ENCODE peak calls at places on chromosomes 16 and 17, in eight cellular contexts. G is stimulated activated CD4-positive, alpha-beta T cell treated with anti-CD3 and anti-CD28 coated beads, Interleukin-2, amount 100 ng/mL, for 48 hours; U is fibroblast of the conjunctiva; L is esophagus squamous epithelium; K is AG04449; C is AG08396; J is hypothalamus; N is IMR-90. T is an unnamed sample.
A peak's percentile ranks its signal among the peaks of the same experiment; 100 is the strongest.

GRCh38 chr16:10120953-10121352 is 61.3 kb downstream of the GRIN2A start:
- DNase-seq in K (no peak), U (no peak), G (no peak), C (no peak), N (no peak), L (no peak), J (no peak), T (no peak)

GRCh38 chr16:16083421-16084156 is 134.2 kb downstream of the ABCC1 start:
- DNase-seq in G (peak; percentile 36), N (peak; percentile 61), L (no peak), J (no peak), U (no peak), C (no peak), K (no peak), T (no peak)

GRCh38 chr16:4344659-4345438 is 6.3 kb downstream of the PAM16 start:
- DNase-seq in K (no peak), G (no peak), L (no peak), C (no peak), N (peak; percentile 10), J (no peak), U (no peak), T (no peak)

GRCh38 chr17:42287305-42288077 is 807 bp upstream of the STAT5A start:
- DNase-seq in C (peak; percentile 61), N (no peak), G (peak; percentile 49), K (no peak), U (no peak), L (no peak), J (peak; percentile 22), T (no peak)

GRCh38 chr17:9549215-9549614 is 26.4 kb downstream of the STX8 start:
- DNase-seq in N (no peak), K (no peak), C (no peak), L (no peak), G (no peak), J (no peak), U (no peak), T (no peak)

GRCh38 chr16:28923652-28924398 is 1.2 kb downstream of the RABEP2 start:
- DNase-seq in J (no peak), U (no peak), G (no peak), K (no peak), C (no peak), L (no peak), N (no peak), T (no peak)

GRCh38 chr16:27945233-27945975 is 118.1 kb downstream of the GSG1L start:
- DNase-seq in C (no peak), L (no peak), J (no peak), U (no peak), G (no peak), K (no peak), N (no peak), T (no peak)

GRCh38 chr16:70258065-70258464 is 6.3 kb upstream of the EXOSC6 start:
- DNase-seq in L (no peak), J (no peak), U (no peak), G (no peak), C (no peak), K (no peak), N (no peak), T (no peak)

GRCh38 chr16:525520-526180 is 1.9 kb upstream of the CAPN15 start:
- DNase-seq in K (peak; percentile 57), J (no peak), C (peak; percentile 82), G (peak; percentile 63), N (peak; percentile 92), U (no peak), L (no peak), T (peak; percentile 80)